ENCODE peak calls at places on chromosomes 6 and 20, in nine cellular contexts. Y, Z, M, D, I, V, T, H and A are unnamed samples.

GRCh38 chr6:11094411-11094851 is 797 bp downstream of the SMIM13 start:
- DNase-seq in Y (peak), Z (no peak), M (no peak), D (peak), I (no peak), V (peak), T (peak), H (no peak), A (no peak)

GRCh38 chr6:163338671-163339405 is 75.7 kb upstream of the QKI start:
- DNase-seq in Y (no peak), Z (no peak), M (no peak), D (no peak), I (no peak), V (peak), T (no peak), H (no peak), A (no peak)

GRCh38 chr6:35203680-35204079 is 10.1 kb upstream of the SCUBE3 start:
- DNase-seq in Y (no peak), Z (no peak), M (no peak), D (no peak), I (no peak), V (no peak), T (no peak), H (no peak), A (no peak)

GRCh38 chr20:44990425-44990824 is 24.1 kb downstream of the STK4 start:
- DNase-seq in Y (no peak), Z (peak), M (no peak), D (no peak), I (peak), V (peak), T (no peak), H (no peak), A (no peak)

GRCh38 chr6:3320238-3320637 is 61.5 kb downstream of the PSMG4 start:
- DNase-seq in Y (no peak), Z (no peak), M (no peak), D (no peak), I (no peak), V (no peak), T (no peak), H (no peak), A (peak)

GRCh38 chr20:31829731-31830130 is 10.6 kb downstream of the MYLK2 start:
- DNase-seq in Y (no peak), Z (no peak), M (no peak), D (no peak), I (no peak), V (no peak), T (no peak), H (no peak), A (no peak)

GRCh38 chr6:35096129-35096852 is 44.8 kb downstream of the TCP11 start:
- DNase-seq in Y (no peak), Z (no peak), M (no peak), D (no peak), I (no peak), V (peak), T (no peak), H (no peak), A (no peak)

GRCh38 chr20:25699914-25700313 is 3.3 kb upstream of the ZNF337 start:
- DNase-seq in Y (no peak), Z (no peak), M (no peak), D (no peak), I (no peak), V (no peak), T (no peak), H (no peak), A (no peak)

GRCh38 chr6:48135352-48136084 is 24.5 kb upstream of the PTCHD4 start:
- DNase-seq in Y (no peak), Z (no peak), M (no peak), D (no peak), I (no peak), V (peak), T (no peak), H (no peak), A (no peak)

GRCh38 chr20:63881451-63882226 is 13.3 kb upstream of the DNAJC5 start:
- DNase-seq in Y (no peak), Z (no peak), M (no peak), D (no peak), I (no peak), V (no peak), T (no peak), H (no peak), A (no peak)

GRCh38 chr6:13229205-13230085 is 98.9 kb downstream of the TBC1D7 start:
- DNase-seq in Y (no peak), Z (peak), M (no peak), D (peak), I (peak), V (peak), T (no peak), H (no peak), A (no peak)

GRCh38 chr6:112660626-112661025 is 313.5 kb downstream of the RFPL4B start:
- DNase-seq in Y (no peak), Z (no peak), M (no peak), D (no peak), I (no peak), V (no peak), T (no peak), H (no peak), A (no peak)

GRCh38 chr20:38894091-38894847 is 31.9 kb upstream of the FAM83D start:
- DNase-seq in Y (no peak), Z (no peak), M (no peak), D (no peak), I (no peak), V (no peak), T (no peak), H (no peak), A (no peak)

GRCh38 chr20:20950620-20951019 is 155.5 kb downstream of the LINC00237 start:
- DNase-seq in Y (no peak), Z (no peak), M (no peak), D (no peak), I (no peak), V (no peak), T (no peak), H (no peak), A (no peak)

GRCh38 chr6:42898891-42899361 is 16.9 kb upstream of the PTCRA start:
- DNase-seq in Y (no peak), Z (peak), M (peak), D (peak), I (peak), V (peak), T (peak), H (no peak), A (no peak)

GRCh38 chr6:151372164-151372563 is 19.2 kb downstream of the ZBTB2 start:
- DNase-seq in Y (no peak), Z (no peak), M (no peak), D (no peak), I (no peak), V (no peak), T (no peak), H (no peak), A (no peak)

GRCh38 chr6:107561325-107561724 is 71.4 kb downstream of the SOBP start:
- DNase-seq in Y (no peak), Z (no peak), M (no peak), D (no peak), I (no peak), V (peak), T (no peak), H (no peak), A (no peak)